ENCODE peak calls at places on chromosomes 16 and 17, in four cellular contexts. T, P, I and V are unnamed samples.

GRCh38 chr17:3972281-3972731 is 8.1 kb upstream of the ATP2A3 start:
- DNase-seq in T (peak; percentile 63), P (no peak), I (no peak), V (no peak)

GRCh38 chr17:8123695-8124349 is at the start of gene HES7:
- DNase-seq in T (no peak), P (no peak), I (no peak), V (no peak)

GRCh38 chr16:5584100-5584499 is 486.5 kb upstream of the EEF2KMT start:
- DNase-seq in T (no peak), P (no peak), I (no peak), V (no peak)

GRCh38 chr17:63600569-63601438 is at the start of gene TACO1:
- DNase-seq in T (peak; percentile 95), P (peak; percentile 47), I (peak; percentile 86), V (peak; percentile 84)

GRCh38 chr16:30977502-30977901 is 7.5 kb upstream of the HSD3B7 start:
- DNase-seq in T (peak; percentile 66), P (no peak), I (no peak), V (no peak)

GRCh38 chr17:2598166-2598565 is 4.7 kb downstream of the PAFAH1B1 start:
- DNase-seq in T (peak; percentile 1), P (no peak), I (no peak), V (no peak)

GRCh38 chr16:87582221-87582965 is 19.9 kb upstream of the JPH3 start:
- DNase-seq in T (no peak), P (peak; percentile 56), I (peak; percentile 93), V (peak; percentile 10)

GRCh38 chr17:8925141-8925540 is 40.4 kb downstream of the PIK3R5 start:
- DNase-seq in T (no peak), P (no peak), I (no peak), V (no peak)

GRCh38 chr16:9845661-9846361 is 336.4 kb downstream of the GRIN2A start:
- DNase-seq in T (no peak), P (no peak), I (no peak), V (no peak)

GRCh38 chr16:86286991-86287640 is 223.2 kb upstream of the FOXF1 start:
- DNase-seq in T (no peak), P (no peak), I (no peak), V (no peak)

DNA sequence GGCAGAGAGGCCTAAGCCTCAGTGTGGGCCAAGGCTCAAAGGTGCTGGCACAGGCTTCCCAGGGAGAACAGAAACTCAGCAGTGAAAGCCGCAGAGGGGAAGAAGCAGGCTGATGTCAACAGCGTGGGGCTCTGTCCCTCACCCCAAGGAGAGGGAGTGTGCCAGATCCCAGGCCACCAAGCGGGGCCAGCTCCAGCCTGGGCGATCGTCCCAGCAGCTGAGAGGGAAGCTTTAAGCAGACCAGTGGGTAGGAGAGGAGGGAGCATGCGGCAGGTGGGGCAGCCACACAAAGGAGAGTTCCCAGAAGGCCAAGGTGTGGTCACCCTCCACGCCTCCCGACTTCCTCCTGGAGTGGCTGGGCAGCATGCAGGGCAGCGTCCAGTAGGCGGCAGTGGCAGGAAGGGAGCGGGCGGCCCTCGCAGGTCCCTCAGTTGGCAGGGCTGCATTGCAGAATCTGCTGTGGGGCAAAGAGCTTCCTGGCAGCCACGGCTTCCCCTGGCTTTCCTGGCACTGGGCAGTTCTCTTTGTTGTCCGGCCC is 6.0 kb downstream of the SYNGR2 start:
- DNase-seq in T (no peak), P (peak; percentile 66), I (peak; percentile 93), V (peak; percentile 82)
- H3K27ac ChIP-seq in T (no peak overlapping the region), P (peak overlapping the region; percentile 85), I (peak overlapping the region; percentile 73), V (peak overlapping the region; percentile 96)

GRCh38 chr17:79044462-79044861 is 20.5 kb downstream of the C1QTNF1 start:
- DNase-seq in T (no peak), P (no peak), I (peak; percentile 55), V (no peak)
- H3K4me3 ChIP-seq in T (no peak overlapping the region), P (no peak overlapping the region), I (no peak overlapping the region), V (no peak overlapping the region)

GRCh38 chr16:10870808-10871156 is 6.2 kb upstream of the CIITA start:
- DNase-seq in T (no peak), P (no peak), I (no peak), V (no peak)
- H3K27ac ChIP-seq in T (peak overlapping the region; percentile 78), P (peak overlapping the region; percentile 16), I (no peak overlapping the region), V (peak overlapping the region; percentile 18)

DNA sequence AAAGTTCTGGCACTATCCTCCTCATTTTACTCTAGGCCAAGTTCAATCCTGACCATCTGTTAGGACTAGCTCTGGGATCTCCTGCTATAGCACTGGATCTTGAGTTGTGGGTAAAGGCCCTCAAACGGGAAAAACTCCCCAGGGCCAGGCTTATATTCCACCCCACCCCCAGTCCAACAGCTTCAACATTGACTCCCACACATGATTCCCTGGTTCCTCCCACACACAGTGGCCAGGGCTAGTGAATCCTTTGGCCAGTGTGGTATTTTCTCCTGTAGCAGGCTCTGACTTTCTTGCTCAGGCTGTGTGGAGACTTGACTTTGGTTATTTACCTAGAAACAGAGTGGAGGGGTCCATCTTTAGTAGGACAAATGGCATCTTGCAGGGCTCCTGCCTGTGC is 10.3 kb upstream of the AKAP10 start:
- DNase-seq in T (no peak), P (no peak), I (no peak), V (no peak)
- H3K4me3 ChIP-seq in T (no peak overlapping the region), P (no peak overlapping the region), I (no peak overlapping the region), V (no peak overlapping the region)

GRCh38 chr17:50209472-50210248 is 8.2 kb upstream of the COL1A1 start:
- DNase-seq in T (no peak), P (peak; percentile 83), I (peak; percentile 95), V (peak; percentile 49)
- H3K27ac ChIP-seq in T (no peak overlapping the region), P (peak overlapping the region; percentile 98), I (peak overlapping the region; percentile 94), V (peak overlapping the region; percentile 54)

GRCh38 chr17:29041091-29041490 is 1.9 kb upstream of the PIPOX start:
- DNase-seq in T (no peak), P (no peak), I (no peak), V (no peak)

GRCh38 chr17:29037739-29038465 is 5.0 kb upstream of the PIPOX start:
- DNase-seq in T (no peak), P (no peak), I (no peak), V (no peak)

GRCh38 chr17:29039764-29040598 is 3.0 kb upstream of the PIPOX start:
- DNase-seq in T (no peak), P (no peak), I (no peak), V (no peak)

GRCh38 chr17:29036584-29036983 is 6.4 kb upstream of the PIPOX start:
- DNase-seq in T (peak; percentile 52), P (no peak), I (no peak), V (no peak)

GRCh38 chr17:29038511-29039300 is 4.2 kb upstream of the PIPOX start:
- DNase-seq in T (no peak), P (no peak), I (no peak), V (no peak)
- H3K4me3 ChIP-seq in T (no peak overlapping the region), P (no peak overlapping the region), I (no peak overlapping the region), V (no peak overlapping the region)

DNA sequence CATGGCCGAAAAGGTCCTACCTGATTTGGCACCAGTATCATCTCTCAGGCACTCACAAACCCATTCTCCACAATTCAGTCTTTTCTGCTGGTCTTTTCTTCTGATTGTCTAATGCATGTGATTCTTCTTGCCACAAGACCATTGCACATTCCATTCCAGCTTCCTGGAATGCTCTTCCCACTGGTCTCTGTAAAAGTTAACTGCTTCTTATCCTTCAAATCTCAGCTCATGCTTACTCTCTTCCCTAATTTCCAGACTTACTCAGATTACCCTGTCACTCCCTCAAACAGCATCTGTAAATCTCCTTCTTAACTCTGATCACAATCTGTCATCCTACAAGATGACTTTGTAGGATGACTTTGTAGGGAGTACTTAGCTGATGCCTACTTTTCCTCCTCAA is 320.2 kb downstream of the MAP2K6 start:
- DNase-seq in T (no peak), P (no peak), I (no peak), V (no peak)
- H3K27ac ChIP-seq in T (no peak overlapping the region), P (no peak overlapping the region), I (no peak overlapping the region), V (peak overlapping the region; percentile 83)

DNA sequence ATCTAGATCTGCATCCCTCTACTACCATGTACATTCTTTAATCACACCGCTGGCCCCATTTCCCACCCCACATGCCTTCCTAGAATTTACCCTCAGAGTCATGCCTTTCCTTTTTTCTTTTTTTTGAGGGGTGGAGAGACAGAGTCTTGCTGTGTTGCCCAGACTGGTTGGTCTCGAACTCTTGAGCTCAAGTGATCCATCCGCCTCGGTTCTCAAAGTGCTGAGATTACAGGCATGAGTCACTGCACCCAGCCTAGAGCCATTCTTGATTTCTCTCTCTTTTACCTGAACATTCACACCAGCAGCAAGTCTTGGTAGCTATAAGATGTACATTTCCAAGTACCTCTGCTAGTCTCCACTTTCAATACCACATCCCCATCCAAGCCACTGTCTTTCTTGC is 2.1 kb downstream of the PAGR1 start:
- DNase-seq in T (no peak), P (no peak), I (no peak), V (no peak)
- H3K4me3 ChIP-seq in T (no peak overlapping the region), P (no peak overlapping the region), I (no peak overlapping the region), V (no peak overlapping the region)

GRCh38 chr17:70344356-70345060 is 175.2 kb downstream of the KCNJ2 start:
- DNase-seq in T (no peak), P (no peak), I (no peak), V (no peak)
- H3K27ac ChIP-seq in T (no peak overlapping the region), P (no peak overlapping the region), I (no peak overlapping the region), V (no peak overlapping the region)